ENCODE peak calls at places on chromosomes 2 and 18, in ten cellular contexts. One of them, this sample, is unnamed.
A peak's percentile ranks its signal among the peaks of the same experiment; 100 is the strongest.

GRCh38 chr2:166234112-166234846 is 106.5 kb upstream of the SCN1A start:
- DNase-seq in activated CD4-positive, alpha-beta T cell treated with anti-CD3 and anti-CD28 coated beads, Interleukin-2, amount 50 U/mL, for 24 hours: no peak
- DNase-seq in fibroblast of lung: peak; percentile 54
- DNase-seq in NCI-H524: no peak
- DNase-seq in astrocyte of the hippocampus: peak; percentile 64
- DNase-seq in GM19239: no peak
- DNase-seq in Caco-2: no peak
- DNase-seq in HFFc6: peak; percentile 73
- DNase-seq in A172: peak; percentile 57
- DNase-seq in Kasumi-1: no peak
- DNase-seq in this sample: peak; percentile 50

GRCh38 chr18:55189972-55190371 is 230.7 kb upstream of the CCDC68 start:
- DNase-seq in HFFc6: no peak
- DNase-seq in GM19239: no peak
- DNase-seq in activated CD4-positive, alpha-beta T cell treated with anti-CD3 and anti-CD28 coated beads, Interleukin-2, amount 50 U/mL, for 24 hours: no peak
- DNase-seq in astrocyte of the hippocampus: peak; percentile 20
- DNase-seq in fibroblast of lung: no peak
- DNase-seq in A172: peak; percentile 17
- DNase-seq in NCI-H524: no peak
- DNase-seq in Caco-2: peak; percentile 80
- DNase-seq in Kasumi-1: no peak
- DNase-seq in this sample: no peak

GRCh38 chr2:85998071-85998991 is 107.4 kb downstream of the POLR1A start:
- DNase-seq in activated CD4-positive, alpha-beta T cell treated with anti-CD3 and anti-CD28 coated beads, Interleukin-2, amount 50 U/mL, for 24 hours: no peak
- DNase-seq in HFFc6: peak; percentile 36
- DNase-seq in fibroblast of lung: peak; percentile 28
- DNase-seq in A172: peak; percentile 65
- DNase-seq in Caco-2: peak; percentile 44
- DNase-seq in NCI-H524: no peak
- DNase-seq in Kasumi-1: no peak
- DNase-seq in GM19239: no peak
- DNase-seq in astrocyte of the hippocampus: peak; percentile 87
- DNase-seq in this sample: peak; percentile 57

GRCh38 chr2:174752403-174753037 is 11.8 kb downstream of the CHRNA1 start:
- DNase-seq in A172: no peak
- DNase-seq in GM19239: no peak
- DNase-seq in Caco-2: no peak
- DNase-seq in NCI-H524: no peak
- DNase-seq in HFFc6: peak; percentile 46
- DNase-seq in fibroblast of lung: no peak
- DNase-seq in activated CD4-positive, alpha-beta T cell treated with anti-CD3 and anti-CD28 coated beads, Interleukin-2, amount 50 U/mL, for 24 hours: no peak
- DNase-seq in Kasumi-1: no peak
- DNase-seq in astrocyte of the hippocampus: no peak
- DNase-seq in this sample: no peak

GRCh38 chr2:9656270-9656766 is 25.5 kb upstream of the YWHAQ start:
- DNase-seq in HFFc6: peak; percentile 98
- DNase-seq in activated CD4-positive, alpha-beta T cell treated with anti-CD3 and anti-CD28 coated beads, Interleukin-2, amount 50 U/mL, for 24 hours: peak; percentile 60
- DNase-seq in GM19239: peak; percentile 47
- DNase-seq in Kasumi-1: peak; percentile 20
- DNase-seq in A172: peak; percentile 99
- DNase-seq in Caco-2: no peak
- DNase-seq in NCI-H524: no peak
- DNase-seq in fibroblast of lung: peak; percentile 88
- DNase-seq in astrocyte of the hippocampus: peak; percentile 91
- DNase-seq in this sample: peak; percentile 99

GRCh38 chr2:237410949-237411635 is 2.9 kb downstream of the COL6A3 start:
- DNase-seq in GM19239: no peak
- DNase-seq in Kasumi-1: no peak
- DNase-seq in fibroblast of lung: no peak
- DNase-seq in astrocyte of the hippocampus: no peak
- DNase-seq in HFFc6: no peak
- DNase-seq in A172: no peak
- DNase-seq in activated CD4-positive, alpha-beta T cell treated with anti-CD3 and anti-CD28 coated beads, Interleukin-2, amount 50 U/mL, for 24 hours: no peak
- DNase-seq in NCI-H524: no peak
- DNase-seq in Caco-2: no peak
- DNase-seq in this sample: no peak

GRCh38 chr2:230661072-230661957 is 51.3 kb upstream of the CAB39 start:
- DNase-seq in activated CD4-positive, alpha-beta T cell treated with anti-CD3 and anti-CD28 coated beads, Interleukin-2, amount 50 U/mL, for 24 hours: peak; percentile 61
- DNase-seq in Kasumi-1: no peak
- DNase-seq in astrocyte of the hippocampus: no peak
- DNase-seq in fibroblast of lung: no peak
- DNase-seq in NCI-H524: no peak
- DNase-seq in Caco-2: no peak
- DNase-seq in HFFc6: no peak
- DNase-seq in GM19239: no peak
- DNase-seq in A172: no peak
- DNase-seq in this sample: no peak

GRCh38 chr2:36294290-36294689 is 61.3 kb upstream of the CRIM1 start:
- DNase-seq in Caco-2: no peak
- DNase-seq in HFFc6: no peak
- DNase-seq in astrocyte of the hippocampus: peak; percentile 55
- DNase-seq in NCI-H524: no peak
- DNase-seq in Kasumi-1: no peak
- DNase-seq in fibroblast of lung: no peak
- DNase-seq in activated CD4-positive, alpha-beta T cell treated with anti-CD3 and anti-CD28 coated beads, Interleukin-2, amount 50 U/mL, for 24 hours: no peak
- DNase-seq in A172: peak; percentile 22
- DNase-seq in GM19239: no peak
- DNase-seq in this sample: no peak

GRCh38 chr2:74024216-74024615 is 39.5 kb downstream of the TET3 start:
- DNase-seq in HFFc6: no peak
- DNase-seq in GM19239: no peak
- DNase-seq in Kasumi-1: no peak
- DNase-seq in fibroblast of lung: no peak
- DNase-seq in A172: no peak
- DNase-seq in Caco-2: no peak
- DNase-seq in activated CD4-positive, alpha-beta T cell treated with anti-CD3 and anti-CD28 coated beads, Interleukin-2, amount 50 U/mL, for 24 hours: no peak
- DNase-seq in astrocyte of the hippocampus: no peak
- DNase-seq in NCI-H524: no peak
- DNase-seq in this sample: no peak

This sample was measured in mesenchymal stem cell.